ENCODE peak calls at places on chromosome 14, in eight cellular contexts. W is A673, S is spleen, B is BE2C, K is cardiac muscle cell, L is HepG2, C is choroid plexus epithelial cell, H is heart right ventricle. M is an unnamed sample.

GRCh38 chr14:99755629-99756603 is 37.3 kb upstream of the EML1 start:
- DNase-seq in W (no peak), S (peak), B (no peak), K (no peak), L (peak), C (peak), H (peak), M (peak)

GRCh38 chr14:65613251-65613650 is 200.7 kb downstream of the FUT8 start:
- DNase-seq in W (no peak), S (no peak), B (no peak), K (no peak), L (no peak), C (no peak), H (no peak), M (no peak)

GRCh38 chr14:93629636-93630035 is 158.6 kb downstream of the PRIMA1 start:
- DNase-seq in W (no peak), S (no peak), B (no peak), K (no peak), L (no peak), C (no peak), H (no peak), M (no peak)

GRCh38 chr14:86654558-86655184 is 1124.7 kb downstream of the FLRT2 start:
- DNase-seq in W (peak), S (no peak), B (peak), K (peak), L (peak), C (peak), H (peak), M (peak)

GRCh38 chr14:91417983-91418386 is 365 bp upstream of the CCDC88C start:
- DNase-seq in W (peak), S (no peak), B (peak), K (no peak), L (peak), C (no peak), H (peak), M (no peak)

GRCh38 chr14:101087614-101088394 is 184.3 kb upstream of the RTL1 start:
- DNase-seq in W (no peak), S (peak), B (no peak), K (no peak), L (no peak), C (peak), H (no peak), M (no peak)

GRCh38 chr14:100836961-100837811 is 11.3 kb downstream of the MEG3 start:
- DNase-seq in W (no peak), S (peak), B (no peak), K (no peak), L (no peak), C (no peak), H (no peak), M (no peak)

GRCh38 chr14:68687746-68688145 is 105.1 kb downstream of the ZFP36L1 start:
- DNase-seq in W (no peak), S (no peak), B (no peak), K (no peak), L (no peak), C (peak), H (no peak), M (no peak)

GRCh38 chr14:67524152-67524963 is 8.7 kb upstream of the PLEKHH1 start:
- DNase-seq in W (peak), S (no peak), B (no peak), K (no peak), L (no peak), C (peak), H (no peak), M (no peak)

GRCh38 chr14:53999061-53999488 is 42.5 kb upstream of the BMP4 start:
- DNase-seq in W (no peak), S (no peak), B (no peak), K (peak), L (peak), C (peak), H (no peak), M (no peak)

GRCh38 chr14:90087433-90087832 is 25.6 kb downstream of the KCNK13 start:
- DNase-seq in W (no peak), S (no peak), B (no peak), K (no peak), L (peak), C (peak), H (no peak), M (peak)

GRCh38 chr14:92471919-92472318 is 41.7 kb upstream of the RIN3 start:
- DNase-seq in W (no peak), S (no peak), B (no peak), K (no peak), L (peak), C (peak), H (no peak), M (no peak)

GRCh38 chr14:87049886-87050820 is 942.8 kb downstream of the GALC start:
- DNase-seq in W (peak), S (no peak), B (peak), K (peak), L (peak), C (peak), H (no peak), M (no peak)

GRCh38 chr14:73753043-73753886 is 39.1 kb upstream of the PNMA1 start:
- DNase-seq in W (no peak), S (peak), B (peak), K (peak), L (peak), C (no peak), H (no peak), M (no peak)

GRCh38 chr14:100237735-100238418 is 1.1 kb upstream of the YY1 start:
- DNase-seq in W (peak), S (peak), B (peak), K (peak), L (peak), C (peak), H (peak), M (no peak)

GRCh38 chr14:54120260-54120659 is 163.6 kb upstream of the BMP4 start:
- DNase-seq in W (no peak), S (no peak), B (no peak), K (no peak), L (no peak), C (no peak), H (no peak), M (no peak)

GRCh38 chr14:50527970-50528369 is 4.4 kb downstream of the MAP4K5 start:
- DNase-seq in W (peak), S (no peak), B (no peak), K (no peak), L (no peak), C (peak), H (no peak), M (no peak)

GRCh38 chr14:89933002-89933401 is 21.5 kb downstream of the EFCAB11 start:
- DNase-seq in W (no peak), S (no peak), B (no peak), K (no peak), L (no peak), C (no peak), H (no peak), M (no peak)

DNA sequence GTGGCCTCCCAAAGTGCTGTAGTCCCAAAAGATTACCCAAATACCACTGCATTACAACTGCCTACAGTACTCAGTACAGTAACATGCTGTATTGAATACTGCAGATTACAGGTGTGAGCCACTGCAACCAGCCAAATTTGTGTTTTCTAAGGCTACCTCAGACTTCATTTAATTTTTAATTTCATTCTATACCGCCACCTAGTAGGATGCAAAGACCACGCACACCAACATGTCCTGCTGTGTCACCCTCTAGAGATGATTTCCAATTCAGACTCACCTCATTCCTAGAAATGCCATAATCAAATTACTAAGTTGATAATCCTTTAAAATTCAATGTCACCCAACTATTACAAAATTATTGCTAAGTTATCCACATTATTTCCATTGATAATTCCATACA is 15.1 kb downstream of the DICER1 start:
- DNase-seq in W (no peak), S (no peak), B (no peak), K (no peak), L (no peak), C (no peak), H (no peak), M (no peak)
- TF ChIP-seq CTCF in W (no peak), S (no peak), B (no peak), K (no peak), L (no peak), C (no peak), H (no peak), M (no peak)

GRCh38 chr14:103607039-103607668 is 21.9 kb upstream of the KLC1 start:
- DNase-seq in W (peak), S (peak), B (peak), K (peak), L (no peak), C (peak), H (peak), M (no peak)
- TF ChIP-seq CTCF in W (peak), S (peak), B (peak), K (peak), L (peak), C (peak), H (peak), M (no peak)

DNA sequence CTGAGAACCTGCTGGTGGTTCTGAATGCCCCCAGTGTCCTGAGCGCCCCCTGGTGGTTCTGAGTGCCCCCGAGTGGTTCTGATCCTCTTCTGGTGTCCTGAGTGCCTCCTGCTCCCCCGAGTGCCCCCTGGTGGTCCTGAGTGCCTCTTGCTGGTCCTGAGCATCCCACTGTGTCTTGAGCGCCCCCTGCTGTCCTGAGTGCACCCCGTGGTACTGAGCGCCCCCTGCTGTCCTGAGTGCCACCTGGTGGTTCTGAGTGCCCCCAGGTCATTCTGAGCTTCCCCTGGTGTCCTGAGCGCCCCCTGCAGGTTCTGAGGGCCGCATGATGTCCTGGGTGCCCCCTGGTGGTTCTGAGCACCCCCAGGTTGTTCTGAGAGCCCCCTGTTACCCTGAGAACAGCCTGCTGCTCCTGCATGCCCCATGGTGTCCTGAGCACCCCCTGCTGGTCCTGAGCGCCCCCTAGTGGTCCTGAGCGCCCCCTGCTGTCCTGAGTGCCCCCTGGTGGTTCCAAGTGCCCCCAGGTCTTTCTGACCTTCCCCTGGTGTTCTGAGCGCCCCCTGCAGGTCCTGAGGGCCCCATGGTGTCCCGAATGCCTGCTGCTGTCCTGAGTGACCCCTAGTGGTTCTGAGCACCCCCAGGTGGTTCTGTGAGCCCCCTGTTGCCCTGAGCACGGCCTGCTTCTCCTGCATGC is 1165.4 kb downstream of the TMEM121 start:
- DNase-seq in W (peak), S (peak), B (peak), K (no peak), L (peak), C (no peak), H (peak), M (no peak)
- TF ChIP-seq CTCF in W (peak), S (peak), B (peak), K (no peak), L (peak), C (peak), H (peak), M (no peak)

DNA sequence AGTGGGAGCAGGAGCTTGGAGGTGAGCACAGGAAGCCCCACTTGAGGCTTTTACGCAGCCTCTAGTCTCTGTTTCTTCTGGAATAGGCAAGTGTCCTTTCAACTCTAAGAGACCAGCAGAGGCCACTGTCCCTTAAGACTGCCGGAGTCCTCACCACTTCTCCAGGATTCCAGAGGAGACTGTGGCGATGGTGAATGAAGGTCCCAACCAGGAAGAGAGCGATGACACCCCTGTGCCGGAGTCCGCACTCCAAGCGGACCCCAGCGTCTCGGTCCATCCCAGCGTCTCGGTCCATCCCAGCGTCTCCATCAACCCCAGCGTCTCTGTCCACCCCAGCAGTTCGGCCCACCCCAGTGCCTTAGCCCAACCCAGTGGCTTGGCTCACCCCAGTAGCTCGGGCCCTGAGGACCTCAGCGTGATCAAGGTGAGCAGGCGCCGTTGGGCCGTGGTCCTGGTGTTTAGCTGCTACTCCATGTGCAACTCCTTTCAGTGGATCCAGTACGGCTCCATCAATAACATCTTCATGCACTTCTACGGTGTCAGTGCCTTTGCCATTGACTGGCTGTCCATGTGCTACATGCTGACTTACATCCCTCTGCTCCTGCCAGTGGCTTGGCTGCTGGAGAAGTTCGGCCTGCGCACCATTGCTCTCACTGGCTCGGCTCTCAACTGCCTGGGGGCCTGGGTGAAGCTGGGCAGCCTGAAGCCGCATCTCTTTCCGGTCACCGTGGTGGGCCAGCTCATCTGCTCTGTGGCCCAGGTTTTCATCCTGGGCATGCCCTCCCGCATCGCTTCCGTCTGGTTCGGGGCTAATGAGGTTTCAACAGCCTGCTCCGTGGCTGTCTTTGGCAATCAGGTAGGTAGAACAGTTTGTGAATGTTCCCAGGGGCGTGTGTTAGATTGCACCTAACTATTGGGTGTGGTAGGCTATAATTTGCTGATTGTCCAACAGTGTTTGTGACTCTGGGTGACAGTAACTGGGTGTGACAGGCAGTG is 664 bp downstream of the FLVCR2 start:
- DNase-seq in W (no peak), S (peak), B (no peak), K (no peak), L (peak), C (peak), H (peak), M (no peak)
- TF ChIP-seq CTCF in W (peak), S (peak), B (peak), K (peak), L (peak), C (peak), H (peak), M (no peak)

DNA sequence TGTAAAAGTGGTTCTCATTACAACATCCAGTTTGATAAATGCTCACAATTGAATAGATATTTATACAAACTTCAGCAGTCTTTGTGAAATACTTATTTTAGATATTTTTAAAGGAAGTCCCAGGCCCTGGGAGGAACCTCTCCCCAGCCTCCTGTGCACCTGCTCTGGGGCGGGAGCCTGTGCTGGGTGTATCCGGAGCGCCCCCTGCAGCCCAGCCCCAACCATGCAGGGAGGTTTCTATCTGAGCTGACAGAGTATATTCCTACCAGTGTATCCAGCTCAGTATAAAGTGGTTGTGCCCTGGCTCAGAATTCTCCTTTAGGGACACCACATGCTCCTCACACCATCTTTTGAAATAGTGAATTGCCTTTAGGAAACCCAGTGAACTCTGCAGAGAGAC is 851.8 kb downstream of the TMEM121 start:
- DNase-seq in W (peak), S (no peak), B (no peak), K (no peak), L (no peak), C (no peak), H (no peak), M (no peak)
- TF ChIP-seq CTCF in W (peak), S (no peak), B (peak), K (no peak), L (peak), C (no peak), H (peak), M (no peak)

GRCh38 chr14:104770072-104770579 is 17.2 kb downstream of the SIVA1 start:
- DNase-seq in W (no peak), S (no peak), B (no peak), K (no peak), L (no peak), C (no peak), H (peak), M (no peak)

GRCh38 chr14:104771918-104772706 is 19.2 kb downstream of the SIVA1 start:
- DNase-seq in W (no peak), S (no peak), B (no peak), K (no peak), L (no peak), C (no peak), H (no peak), M (no peak)

GRCh38 chr14:104769324-104770071 is 16.6 kb downstream of the SIVA1 start:
- DNase-seq in W (no peak), S (no peak), B (no peak), K (peak), L (no peak), C (no peak), H (no peak), M (no peak)

GRCh38 chr14:104771374-104771773 is 18.4 kb downstream of the SIVA1 start:
- DNase-seq in W (no peak), S (no peak), B (no peak), K (no peak), L (no peak), C (no peak), H (no peak), M (no peak)

GRCh38 chr14:104770851-104771272 is 17.9 kb downstream of the SIVA1 start:
- DNase-seq in W (peak), S (no peak), B (no peak), K (no peak), L (no peak), C (peak), H (peak), M (no peak)
- TF ChIP-seq CTCF in W (peak), S (peak), B (peak), K (peak), L (peak), C (peak), H (peak), M (no peak)

GRCh38 chr14:24840204-24840893 is 206.4 kb upstream of the GZMB start:
- DNase-seq in W (no peak), S (no peak), B (no peak), K (no peak), L (peak), C (peak), H (no peak), M (no peak)

GRCh38 chr14:24837280-24838046 is 203.5 kb upstream of the GZMB start:
- DNase-seq in W (no peak), S (no peak), B (no peak), K (no peak), L (no peak), C (peak), H (no peak), M (no peak)

GRCh38 chr14:24834951-24835350 is 201.0 kb upstream of the GZMB start:
- DNase-seq in W (no peak), S (no peak), B (no peak), K (no peak), L (no peak), C (no peak), H (no peak), M (no peak)

GRCh38 chr14:24839617-24840203 is 205.7 kb upstream of the GZMB start:
- DNase-seq in W (no peak), S (no peak), B (no peak), K (no peak), L (peak), C (no peak), H (no peak), M (no peak)

DNA sequence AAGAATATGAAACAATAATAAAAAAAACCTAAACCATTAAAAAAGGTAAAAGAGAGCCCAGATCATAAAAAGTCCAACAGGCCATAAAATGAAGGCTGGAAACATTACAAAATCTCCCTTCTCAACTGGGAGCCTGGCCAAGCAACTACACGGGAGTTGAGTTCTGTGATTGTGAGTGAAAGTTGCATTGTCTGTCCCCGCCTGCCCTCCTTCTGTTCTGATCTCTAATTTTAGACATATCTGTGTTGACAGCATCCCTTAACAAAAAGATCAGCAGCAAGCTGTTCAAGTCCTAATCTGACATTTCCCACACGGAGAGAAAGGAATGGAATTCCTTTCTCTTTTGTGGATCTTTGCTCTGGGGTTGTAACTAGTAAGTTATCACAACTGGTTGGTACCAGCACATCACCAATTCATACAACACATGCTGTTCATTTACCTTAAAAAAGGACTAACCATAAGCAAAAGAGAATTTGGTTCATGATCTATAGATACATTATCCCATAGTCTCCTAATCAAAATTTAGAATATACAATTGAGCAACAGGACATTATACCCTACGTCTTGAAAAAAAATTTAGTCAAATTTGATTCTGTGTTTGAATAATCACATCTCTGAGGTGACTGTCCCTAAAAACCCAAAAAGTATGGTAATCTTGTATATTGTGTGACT is 205.1 kb upstream of the GZMB start:
- DNase-seq in W (no peak), S (no peak), B (no peak), K (peak), L (peak), C (peak), H (no peak), M (no peak)
- TF ChIP-seq CTCF in W (no peak), S (no peak), B (no peak), K (no peak), L (no peak), C (no peak), H (no peak), M (no peak)

DNA sequence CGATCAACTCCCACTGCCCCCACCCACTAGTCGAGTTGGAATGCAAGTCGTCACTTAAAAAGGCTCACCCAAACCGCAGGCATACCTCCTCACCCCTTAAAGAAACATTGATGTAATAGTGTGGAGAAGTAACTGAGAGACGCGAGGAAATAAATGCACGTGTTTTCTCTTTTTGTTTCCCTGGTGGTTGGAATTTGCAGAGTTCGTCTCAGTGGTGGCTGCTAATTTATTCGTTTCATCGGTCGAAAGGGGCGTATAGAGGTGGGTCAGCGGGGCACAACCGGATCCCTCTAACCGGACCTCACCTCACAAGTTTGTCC is 5.1 kb upstream of the NPAS3 start:
- DNase-seq in W (peak), S (no peak), B (no peak), K (no peak), L (no peak), C (peak), H (no peak), M (no peak)
- TF ChIP-seq CTCF in W (peak), S (no peak), B (peak), K (no peak), L (no peak), C (peak), H (no peak), M (no peak)

M was measured in omental fat pad.